ENCODE peak calls at places on chromosomes 7 and 10, in nine cellular contexts. One of them, this sample, is unnamed.
A peak's percentile ranks its signal among the peaks of the same experiment; 100 is the strongest.

GRCh38 chr10:127155221-127155620 is 41.2 kb downstream of the INSYN2A start:
- DNase-seq in suprapubic skin: no peak
- DNase-seq in A549: no peak
- DNase-seq in upper lobe of left lung: no peak
- DNase-seq in transverse colon: no peak
- DNase-seq in H1: no peak
- DNase-seq in ovary: no peak
- DNase-seq in stomach: no peak
- DNase-seq in sigmoid colon: no peak
- DNase-seq in this sample: no peak

GRCh38 chr7:134732739-134733138 is 46.7 kb upstream of the CALD1 start:
- DNase-seq in suprapubic skin: no peak
- DNase-seq in A549: no peak
- DNase-seq in upper lobe of left lung: no peak
- DNase-seq in transverse colon: no peak
- DNase-seq in H1: no peak
- DNase-seq in ovary: no peak
- DNase-seq in stomach: no peak
- DNase-seq in sigmoid colon: peak; percentile 69
- DNase-seq in this sample: no peak

GRCh38 chr7:124781418-124781817 is 15.8 kb upstream of the GPR37 start:
- DNase-seq in suprapubic skin: no peak
- DNase-seq in A549: no peak
- DNase-seq in upper lobe of left lung: no peak
- DNase-seq in transverse colon: no peak
- DNase-seq in H1: no peak
- DNase-seq in ovary: no peak
- DNase-seq in stomach: no peak
- DNase-seq in sigmoid colon: no peak
- DNase-seq in this sample: no peak

GRCh38 chr7:99597762-99598501 is at the start of gene TMEM225B:
- DNase-seq in suprapubic skin: no peak
- DNase-seq in A549: no peak
- DNase-seq in upper lobe of left lung: peak; percentile 70
- DNase-seq in transverse colon: no peak
- DNase-seq in H1: peak; percentile 55
- DNase-seq in ovary: no peak
- DNase-seq in stomach: no peak
- DNase-seq in sigmoid colon: no peak
- DNase-seq in this sample: peak; percentile 55

GRCh38 chr7:44197487-44197886 is 3.3 kb upstream of the YKT6 start:
- DNase-seq in suprapubic skin: no peak
- DNase-seq in A549: no peak
- DNase-seq in upper lobe of left lung: no peak
- DNase-seq in transverse colon: no peak
- DNase-seq in H1: no peak
- DNase-seq in ovary: no peak
- DNase-seq in stomach: no peak
- DNase-seq in sigmoid colon: no peak
- DNase-seq in this sample: no peak

GRCh38 chr7:151518105-151518780 is 1.5 kb downstream of the RHEB start:
- DNase-seq in suprapubic skin: peak; percentile 77
- DNase-seq in A549: no peak
- DNase-seq in upper lobe of left lung: no peak
- DNase-seq in transverse colon: peak; percentile 75
- DNase-seq in H1: no peak
- DNase-seq in ovary: peak; percentile 67
- DNase-seq in stomach: peak; percentile 33
- DNase-seq in sigmoid colon: peak; percentile 91
- DNase-seq in this sample: no peak

GRCh38 chr10:5976689-5977470 is 463 bp downstream of the IL15RA start:
- DNase-seq in suprapubic skin: peak; percentile 75
- DNase-seq in A549: peak; percentile 39
- DNase-seq in upper lobe of left lung: peak; percentile 93
- DNase-seq in transverse colon: peak; percentile 70
- DNase-seq in H1: peak; percentile 79
- DNase-seq in ovary: peak; percentile 58
- DNase-seq in stomach: peak; percentile 52
- DNase-seq in sigmoid colon: peak; percentile 77
- DNase-seq in this sample: peak; percentile 92

GRCh38 chr10:103153765-103154197 is 39.3 kb downstream of the NT5C2 start:
- DNase-seq in suprapubic skin: no peak
- DNase-seq in A549: no peak
- DNase-seq in upper lobe of left lung: no peak
- DNase-seq in transverse colon: no peak
- DNase-seq in H1: no peak
- DNase-seq in ovary: no peak
- DNase-seq in stomach: no peak
- DNase-seq in sigmoid colon: no peak
- DNase-seq in this sample: no peak

GRCh38 chr7:27810186-27810585 is 70.2 kb downstream of the TAX1BP1 start:
- DNase-seq in suprapubic skin: no peak
- DNase-seq in A549: no peak
- DNase-seq in upper lobe of left lung: no peak
- DNase-seq in transverse colon: no peak
- DNase-seq in H1: no peak
- DNase-seq in ovary: no peak
- DNase-seq in stomach: no peak
- DNase-seq in sigmoid colon: no peak
- DNase-seq in this sample: no peak

GRCh38 chr7:4056552-4057288 is 625.4 kb upstream of the FOXK1 start:
- DNase-seq in suprapubic skin: no peak
- DNase-seq in A549: no peak
- DNase-seq in upper lobe of left lung: peak; percentile 49
- DNase-seq in transverse colon: no peak
- DNase-seq in H1: peak; percentile 42
- DNase-seq in ovary: no peak
- DNase-seq in stomach: no peak
- DNase-seq in sigmoid colon: no peak
- DNase-seq in this sample: no peak

GRCh38 chr7:134324107-134324506 is 7.4 kb upstream of the SLC35B4 start:
- DNase-seq in suprapubic skin: no peak
- DNase-seq in A549: no peak
- DNase-seq in upper lobe of left lung: no peak
- DNase-seq in transverse colon: no peak
- DNase-seq in H1: no peak
- DNase-seq in ovary: no peak
- DNase-seq in stomach: no peak
- DNase-seq in sigmoid colon: no peak
- DNase-seq in this sample: no peak

GRCh38 chr10:62233494-62234283 is 35.0 kb downstream of the RTKN2 start:
- DNase-seq in suprapubic skin: no peak
- DNase-seq in A549: no peak
- DNase-seq in upper lobe of left lung: no peak
- DNase-seq in transverse colon: no peak
- DNase-seq in H1: no peak
- DNase-seq in ovary: no peak
- DNase-seq in stomach: no peak
- DNase-seq in sigmoid colon: no peak
- DNase-seq in this sample: no peak

GRCh38 chr10:24254180-24254579 is 45.2 kb downstream of the KIAA1217 start:
- DNase-seq in suprapubic skin: no peak
- DNase-seq in A549: no peak
- DNase-seq in upper lobe of left lung: no peak
- DNase-seq in transverse colon: no peak
- DNase-seq in H1: no peak
- DNase-seq in ovary: no peak
- DNase-seq in stomach: no peak
- DNase-seq in sigmoid colon: no peak
- DNase-seq in this sample: no peak

GRCh38 chr7:101936612-101937231 is 119.3 kb downstream of the CUX1 start:
- DNase-seq in suprapubic skin: no peak
- DNase-seq in A549: no peak
- DNase-seq in upper lobe of left lung: peak; percentile 75
- DNase-seq in transverse colon: peak; percentile 71
- DNase-seq in H1: peak; percentile 80
- DNase-seq in ovary: peak; percentile 55
- DNase-seq in stomach: peak; percentile 33
- DNase-seq in sigmoid colon: peak; percentile 87
- DNase-seq in this sample: no peak
- TF ChIP-seq EP300 in suprapubic skin: no peak
- TF ChIP-seq EP300 in A549: no peak
- TF ChIP-seq EP300 in upper lobe of left lung: no peak
- TF ChIP-seq EP300 in transverse colon: no peak
- TF ChIP-seq EP300 in H1: no peak
- TF ChIP-seq EP300 in ovary: no peak
- TF ChIP-seq EP300 in stomach: no peak
- TF ChIP-seq EP300 in sigmoid colon: no peak
- TF ChIP-seq EP300 in this sample: no peak

DNA sequence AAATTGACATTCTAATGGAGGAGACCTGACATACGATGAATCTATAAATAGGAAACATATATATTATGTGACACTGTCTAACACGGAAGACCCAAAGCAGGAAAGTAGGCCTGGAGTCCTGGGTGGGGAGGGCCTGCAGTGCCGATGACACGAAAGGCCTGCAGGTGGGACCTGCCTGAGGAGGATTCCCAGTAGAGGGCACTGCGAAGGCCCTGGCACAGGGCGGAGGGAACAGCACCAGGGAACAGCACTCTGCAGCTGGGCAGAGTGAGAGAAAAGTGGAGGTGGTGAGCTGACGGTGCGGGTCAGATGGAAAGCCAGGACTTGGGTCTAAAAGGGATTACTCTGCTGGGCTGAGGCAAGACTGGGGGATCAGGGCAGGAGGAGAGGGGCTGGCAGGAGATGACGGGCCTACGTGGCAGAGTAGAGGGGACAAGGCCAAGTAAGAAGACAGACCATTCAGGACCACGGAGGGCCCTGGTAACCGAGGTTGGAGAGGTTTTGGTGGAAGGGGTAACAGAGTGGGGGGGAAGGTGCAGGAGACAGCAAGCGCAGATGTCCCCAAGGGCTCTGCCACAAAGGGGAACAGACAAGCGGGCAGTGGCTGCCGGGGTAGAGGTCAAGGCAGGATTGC is 8.1 kb downstream of the ZNF746 start:
- DNase-seq in suprapubic skin: no peak
- DNase-seq in A549: peak; percentile 58
- DNase-seq in upper lobe of left lung: no peak
- DNase-seq in transverse colon: no peak
- DNase-seq in H1: no peak
- DNase-seq in ovary: no peak
- DNase-seq in stomach: no peak
- DNase-seq in sigmoid colon: no peak
- DNase-seq in this sample: peak; percentile 64
- TF ChIP-seq EP300 in suprapubic skin: no peak
- TF ChIP-seq EP300 in A549: no peak
- TF ChIP-seq EP300 in upper lobe of left lung: no peak
- TF ChIP-seq EP300 in transverse colon: no peak
- TF ChIP-seq EP300 in H1: no peak
- TF ChIP-seq EP300 in ovary: no peak
- TF ChIP-seq EP300 in stomach: no peak
- TF ChIP-seq EP300 in sigmoid colon: no peak
- TF ChIP-seq EP300 in this sample: no peak

GRCh38 chr10:88157981-88158465 is 294.6 kb downstream of the PTEN start:
- DNase-seq in suprapubic skin: no peak
- DNase-seq in A549: peak; percentile 35
- DNase-seq in upper lobe of left lung: no peak
- DNase-seq in transverse colon: no peak
- DNase-seq in H1: no peak
- DNase-seq in ovary: no peak
- DNase-seq in stomach: no peak
- DNase-seq in sigmoid colon: peak; percentile 72
- DNase-seq in this sample: no peak

GRCh38 chr10:88158506-88159123 is 295.2 kb downstream of the PTEN start:
- DNase-seq in suprapubic skin: no peak
- DNase-seq in A549: no peak
- DNase-seq in upper lobe of left lung: no peak
- DNase-seq in transverse colon: no peak
- DNase-seq in H1: no peak
- DNase-seq in ovary: no peak
- DNase-seq in stomach: no peak
- DNase-seq in sigmoid colon: no peak
- DNase-seq in this sample: no peak

GRCh38 chr10:88152720-88153119 is 289.3 kb downstream of the PTEN start:
- DNase-seq in suprapubic skin: peak; percentile 59
- DNase-seq in A549: peak; percentile 11
- DNase-seq in upper lobe of left lung: no peak
- DNase-seq in transverse colon: no peak
- DNase-seq in H1: no peak
- DNase-seq in ovary: no peak
- DNase-seq in stomach: no peak
- DNase-seq in sigmoid colon: no peak
- DNase-seq in this sample: no peak

GRCh38 chr10:88156341-88156740 is 292.9 kb downstream of the PTEN start:
- DNase-seq in suprapubic skin: no peak
- DNase-seq in A549: no peak
- DNase-seq in upper lobe of left lung: no peak
- DNase-seq in transverse colon: no peak
- DNase-seq in H1: no peak
- DNase-seq in ovary: no peak
- DNase-seq in stomach: no peak
- DNase-seq in sigmoid colon: no peak
- DNase-seq in this sample: no peak

DNA sequence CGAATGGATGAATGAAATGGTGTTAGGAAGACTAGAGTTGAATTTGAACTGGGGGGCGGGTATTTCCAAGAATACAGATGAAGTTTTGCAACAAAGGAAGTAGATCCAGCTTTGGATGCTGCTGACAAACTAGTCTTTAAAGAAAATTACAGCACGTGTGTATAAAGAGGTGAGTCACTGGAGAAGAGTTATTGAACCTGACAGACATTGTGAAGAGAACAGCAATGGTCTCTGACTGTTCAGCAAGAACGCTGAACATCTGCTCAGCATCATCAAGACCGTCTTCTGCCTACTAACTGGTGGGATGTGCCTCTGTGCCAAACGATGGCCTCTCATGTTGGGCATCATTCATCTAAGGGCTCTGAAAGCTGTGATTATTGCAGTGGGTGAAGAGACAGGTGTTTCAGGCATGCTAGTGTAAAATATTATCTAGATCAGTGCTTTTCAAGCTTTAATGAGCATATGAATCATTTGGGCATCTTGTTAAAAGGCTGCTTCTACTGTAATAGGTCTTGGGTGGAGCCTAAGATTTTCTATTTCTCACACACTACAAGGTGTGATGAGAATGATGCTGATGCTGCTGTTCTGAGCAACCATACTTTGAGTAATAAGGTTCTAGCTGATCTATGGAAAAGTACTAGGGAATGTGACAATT is 291.3 kb downstream of the PTEN start:
- DNase-seq in suprapubic skin: no peak
- DNase-seq in A549: no peak
- DNase-seq in upper lobe of left lung: no peak
- DNase-seq in transverse colon: no peak
- DNase-seq in H1: no peak
- DNase-seq in ovary: no peak
- DNase-seq in stomach: no peak
- DNase-seq in sigmoid colon: no peak
- DNase-seq in this sample: no peak
- TF ChIP-seq EP300 in suprapubic skin: no peak
- TF ChIP-seq EP300 in A549: no peak
- TF ChIP-seq EP300 in upper lobe of left lung: no peak
- TF ChIP-seq EP300 in transverse colon: no peak
- TF ChIP-seq EP300 in H1: no peak
- TF ChIP-seq EP300 in ovary: no peak
- TF ChIP-seq EP300 in stomach: no peak
- TF ChIP-seq EP300 in sigmoid colon: no peak
- TF ChIP-seq EP300 in this sample: no peak

DNA sequence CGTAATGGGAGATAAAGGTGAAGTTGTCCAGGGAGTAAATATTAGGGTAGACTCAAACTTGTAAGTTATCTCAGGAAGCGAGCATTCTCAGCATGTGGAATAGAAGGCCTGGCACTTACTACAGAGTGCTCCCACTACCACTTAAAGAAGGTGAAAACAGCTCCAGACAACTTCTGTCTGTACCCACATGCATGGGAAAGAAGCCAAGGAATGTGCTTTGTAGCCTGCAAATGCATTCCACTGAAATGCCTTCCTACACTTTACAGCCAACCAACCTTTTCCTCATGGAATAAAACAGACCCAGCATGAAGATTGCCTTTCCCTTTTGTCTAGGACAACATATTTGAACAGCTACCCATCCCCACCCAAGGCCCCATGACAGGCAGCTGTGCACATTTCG is 45.3 kb upstream of the NPSR1 start:
- DNase-seq in suprapubic skin: no peak
- DNase-seq in A549: no peak
- DNase-seq in upper lobe of left lung: no peak
- DNase-seq in transverse colon: no peak
- DNase-seq in H1: no peak
- DNase-seq in ovary: no peak
- DNase-seq in stomach: no peak
- DNase-seq in sigmoid colon: no peak
- DNase-seq in this sample: no peak
- TF ChIP-seq EP300 in suprapubic skin: no peak
- TF ChIP-seq EP300 in A549: no peak
- TF ChIP-seq EP300 in upper lobe of left lung: no peak
- TF ChIP-seq EP300 in transverse colon: no peak
- TF ChIP-seq EP300 in H1: no peak
- TF ChIP-seq EP300 in ovary: no peak
- TF ChIP-seq EP300 in stomach: no peak
- TF ChIP-seq EP300 in sigmoid colon: no peak
- TF ChIP-seq EP300 in this sample: no peak

This sample was measured in esophagus muscularis mucosa.